ENCODE peak calls at places on chromosomes 11 and 22, in five cellular contexts. H, S, M, Y and A are unnamed samples.

GRCh38 chr22:48592066-48592345 is 1235.7 kb downstream of the BRD1 start:
- DNase-seq in H (no peak), S (no peak), M (no peak), Y (no peak), A (no peak)

GRCh38 chr11:67544591-67545242 is 21.5 kb upstream of the CABP2 start:
- DNase-seq in H (no peak), S (no peak), M (no peak), Y (no peak), A (no peak)

GRCh38 chr11:71489311-71490043 is 36.5 kb downstream of the NADSYN1 start:
- DNase-seq in H (no peak), S (peak), M (peak), Y (peak), A (peak)

GRCh38 chr11:7512525-7513209 is 1.1 kb upstream of the PPFIBP2 start:
- DNase-seq in H (peak), S (peak), M (no peak), Y (peak), A (peak)

GRCh38 chr11:1113405-1114201 is 38.9 kb downstream of the MUC2 start:
- DNase-seq in H (no peak), S (no peak), M (no peak), Y (no peak), A (no peak)

GRCh38 chr11:64990222-64990918 is 6.4 kb downstream of the BATF2 start:
- DNase-seq in H (no peak), S (no peak), M (no peak), Y (peak), A (peak)

GRCh38 chr11:113628912-113629311 is 77.2 kb downstream of the TMPRSS5 start:
- DNase-seq in H (no peak), S (no peak), M (no peak), Y (no peak), A (no peak)

GRCh38 chr11:288328-289144 is at the start of gene PGGHG:
- DNase-seq in H (no peak), S (peak), M (no peak), Y (peak), A (no peak)

GRCh38 chr22:43900206-43900605 is 8.4 kb upstream of the PNPLA5 start:
- DNase-seq in H (no peak), S (no peak), M (no peak), Y (no peak), A (no peak)

GRCh38 chr11:119205574-119206511 is at the start of gene CBL:
- DNase-seq in H (peak), S (peak), M (peak), Y (peak), A (peak)
- TF ChIP-seq POLR2A in H (no peak), S (peak), M (peak), Y (peak), A (peak)

DNA sequence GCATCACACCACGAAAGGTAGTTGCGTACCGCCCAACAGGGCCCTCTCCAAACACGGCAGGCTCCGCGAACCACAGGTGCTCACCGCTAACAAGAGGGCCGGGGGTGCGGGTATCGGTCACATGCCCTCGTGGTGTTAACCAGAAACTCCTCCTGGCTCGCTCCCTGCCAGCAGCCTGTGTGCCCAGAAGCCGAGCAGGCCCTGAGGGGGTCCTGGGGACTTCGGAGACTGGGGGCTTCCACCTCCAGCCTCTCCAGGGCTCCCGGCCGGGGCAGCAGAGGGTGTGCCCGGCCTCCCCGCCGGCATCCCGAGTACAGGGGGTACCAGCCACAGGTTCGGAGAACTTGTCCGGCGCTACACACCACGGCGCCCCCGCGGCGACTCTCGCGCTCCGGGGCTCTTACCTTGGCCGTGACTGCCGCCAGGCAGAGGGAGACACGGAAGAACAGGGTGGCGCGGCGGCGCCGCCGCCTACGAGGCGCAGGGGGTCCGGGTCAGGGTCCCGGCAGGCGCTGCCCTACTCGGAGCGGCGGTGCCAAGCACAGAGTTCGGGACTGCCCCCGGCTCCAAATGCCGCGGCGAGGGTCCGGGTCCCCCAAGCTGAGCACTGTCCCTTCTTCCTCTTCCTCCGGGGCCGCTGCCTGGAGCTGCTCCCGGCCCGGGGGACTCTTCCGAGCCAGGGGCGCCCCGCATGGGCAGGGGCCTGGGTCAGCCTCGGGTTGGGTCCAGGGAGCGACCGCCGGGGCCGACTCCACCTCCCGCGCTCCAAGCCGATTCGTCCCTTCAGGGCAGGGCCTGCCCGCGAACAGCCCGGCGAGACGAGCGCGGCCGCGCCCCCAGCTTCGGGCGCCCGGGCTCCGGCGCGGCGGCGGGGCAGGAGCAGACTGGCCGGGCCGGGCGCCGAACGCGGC is at the start of gene LARGE1:
- DNase-seq in H (no peak), S (no peak), M (peak), Y (peak), A (peak)
- TF ChIP-seq POLR2A in H (no peak), S (peak), M (no peak), Y (peak), A (peak)

GRCh38 chr22:39623603-39624500 is 53.3 kb downstream of the CACNA1I start:
- DNase-seq in H (no peak), S (no peak), M (no peak), Y (no peak), A (no peak)
- TF ChIP-seq POLR2A in H (no peak), S (no peak), M (no peak), Y (no peak), A (no peak)

DNA sequence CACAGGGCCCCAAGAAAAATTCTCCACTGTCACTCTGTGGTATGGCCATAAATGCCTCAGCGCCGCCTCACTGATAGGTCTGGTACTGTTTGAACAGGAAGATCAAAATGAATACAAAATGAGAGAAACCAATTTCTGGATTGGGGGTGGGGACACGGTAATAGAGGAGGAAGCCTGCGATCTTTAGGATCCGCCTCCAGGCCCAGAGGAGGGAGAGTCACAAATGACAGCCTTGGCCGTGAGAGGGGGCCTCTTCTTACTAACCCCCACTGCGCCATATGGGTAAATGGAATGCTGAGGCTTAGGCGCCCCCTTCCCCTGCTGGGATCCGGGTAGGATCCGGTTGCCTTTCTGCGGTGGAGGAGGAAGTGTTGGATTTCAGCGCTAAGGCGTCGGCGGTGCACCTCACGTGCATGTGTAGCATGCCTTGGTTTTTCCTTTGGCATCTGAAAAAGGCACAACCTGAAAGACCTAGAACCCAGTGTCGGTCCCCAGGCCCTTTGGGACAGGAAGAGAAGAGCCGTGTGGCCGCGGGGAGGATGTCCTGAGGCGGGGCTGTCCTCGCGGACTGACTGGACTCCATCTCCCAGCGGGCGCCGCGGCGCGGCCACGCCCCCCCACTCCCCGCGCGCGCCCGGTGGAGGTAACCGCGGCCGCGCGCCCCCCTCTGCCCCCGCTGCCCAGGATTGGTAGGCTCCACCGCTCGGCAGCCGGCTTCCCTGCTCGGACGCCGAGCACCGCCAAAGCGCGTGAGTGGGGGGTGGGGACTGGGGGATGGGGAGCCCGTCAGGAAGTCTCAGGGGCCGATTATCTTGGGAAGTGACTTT is 718 bp upstream of the MADD start:
- DNase-seq in H (peak), S (peak), M (peak), Y (peak), A (peak)
- TF ChIP-seq POLR2A in H (no peak), S (peak), M (no peak), Y (peak), A (no peak)